ENCODE peak calls at places on chromosomes 7 and 10, in four cellular contexts. One of them, this sample, is unnamed.

GRCh38 chr7:120805636-120806388 is 52.1 kb downstream of the TSPAN12 start:
- DNase-seq in cardiac muscle cell: peak
- DNase-seq in lower leg skin: peak
- DNase-seq in fibroblast of lung: peak
- DNase-seq in this sample: no peak

GRCh38 chr7:57400531-57401155 is 49.3 kb upstream of the ZNF716 start:
- DNase-seq in cardiac muscle cell: no peak
- DNase-seq in lower leg skin: no peak
- DNase-seq in fibroblast of lung: no peak
- DNase-seq in this sample: no peak

GRCh38 chr7:114048386-114049235 is 129.8 kb upstream of the PPP1R3A start:
- DNase-seq in cardiac muscle cell: peak
- DNase-seq in lower leg skin: no peak
- DNase-seq in fibroblast of lung: peak
- DNase-seq in this sample: no peak

GRCh38 chr7:128833148-128833938 is 3.1 kb downstream of the FLNC start:
- DNase-seq in cardiac muscle cell: peak
- DNase-seq in lower leg skin: peak
- DNase-seq in fibroblast of lung: peak
- DNase-seq in this sample: no peak

GRCh38 chr10:96765406-96766240 is 45.3 kb upstream of the PIK3AP1 start:
- DNase-seq in cardiac muscle cell: peak
- DNase-seq in lower leg skin: peak
- DNase-seq in fibroblast of lung: peak
- DNase-seq in this sample: no peak

GRCh38 chr10:59736749-59737148 is 16.5 kb downstream of the MRLN start:
- DNase-seq in cardiac muscle cell: no peak
- DNase-seq in lower leg skin: no peak
- DNase-seq in fibroblast of lung: no peak
- DNase-seq in this sample: no peak

GRCh38 chr10:113475381-113475807 is 77.5 kb upstream of the HABP2 start:
- DNase-seq in cardiac muscle cell: peak
- DNase-seq in lower leg skin: no peak
- DNase-seq in fibroblast of lung: no peak
- DNase-seq in this sample: peak

GRCh38 chr10:115801457-115801856 is 471.5 kb downstream of the GFRA1 start:
- DNase-seq in cardiac muscle cell: no peak
- DNase-seq in lower leg skin: no peak
- DNase-seq in fibroblast of lung: no peak
- DNase-seq in this sample: no peak

GRCh38 chr7:5445991-5446594 is 22.5 kb upstream of the TNRC18 start:
- DNase-seq in cardiac muscle cell: no peak
- DNase-seq in lower leg skin: no peak
- DNase-seq in fibroblast of lung: no peak
- DNase-seq in this sample: no peak

GRCh38 chr10:33330543-33331019 is 3.9 kb downstream of the NRP1 start:
- DNase-seq in cardiac muscle cell: peak
- DNase-seq in lower leg skin: peak
- DNase-seq in fibroblast of lung: peak
- DNase-seq in this sample: peak

GRCh38 chr10:129761166-129761565 is 202.9 kb downstream of the EBF3 start:
- DNase-seq in cardiac muscle cell: no peak
- DNase-seq in lower leg skin: no peak
- DNase-seq in fibroblast of lung: no peak
- DNase-seq in this sample: no peak

GRCh38 chr7:16743207-16743606 is 10.3 kb upstream of the TSPAN13 start:
- DNase-seq in cardiac muscle cell: peak
- DNase-seq in lower leg skin: no peak
- DNase-seq in fibroblast of lung: peak
- DNase-seq in this sample: no peak

GRCh38 chr7:16740996-16741395 is 12.6 kb upstream of the TSPAN13 start:
- DNase-seq in cardiac muscle cell: no peak
- DNase-seq in lower leg skin: no peak
- DNase-seq in fibroblast of lung: no peak
- DNase-seq in this sample: no peak

GRCh38 chr7:16741676-16742075 is 11.9 kb upstream of the TSPAN13 start:
- DNase-seq in cardiac muscle cell: no peak
- DNase-seq in lower leg skin: no peak
- DNase-seq in fibroblast of lung: no peak
- DNase-seq in this sample: no peak

GRCh38 chr7:16740623-16740953 is 13.0 kb upstream of the TSPAN13 start:
- DNase-seq in cardiac muscle cell: no peak
- DNase-seq in lower leg skin: no peak
- DNase-seq in fibroblast of lung: no peak
- DNase-seq in this sample: no peak

DNA sequence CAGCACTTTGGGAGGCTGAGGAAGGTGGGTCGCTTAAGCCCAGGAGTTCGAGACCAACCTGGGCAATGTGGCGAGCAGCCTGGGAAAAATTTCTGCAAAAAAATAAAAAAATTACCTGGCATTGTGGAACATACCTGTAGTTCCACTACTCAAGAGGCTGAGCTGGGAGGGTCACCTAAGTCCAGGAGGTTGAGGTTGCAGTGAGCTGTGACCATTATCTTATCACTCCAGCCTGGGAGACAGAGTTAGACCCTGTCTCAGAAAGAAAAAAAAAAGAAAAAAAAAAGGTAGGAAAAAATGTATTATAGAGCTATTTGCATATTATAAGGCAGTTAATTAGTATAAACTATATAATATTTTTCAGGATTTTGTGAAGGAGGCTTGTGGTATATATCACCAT is 11.0 kb upstream of the TSPAN13 start:
- DNase-seq in cardiac muscle cell: no peak
- DNase-seq in lower leg skin: no peak
- DNase-seq in fibroblast of lung: no peak
- DNase-seq in this sample: no peak
- TF ChIP-seq CTCF in cardiac muscle cell: no peak
- TF ChIP-seq CTCF in lower leg skin: no peak
- TF ChIP-seq CTCF in fibroblast of lung: no peak
- TF ChIP-seq CTCF in this sample: no peak

DNA sequence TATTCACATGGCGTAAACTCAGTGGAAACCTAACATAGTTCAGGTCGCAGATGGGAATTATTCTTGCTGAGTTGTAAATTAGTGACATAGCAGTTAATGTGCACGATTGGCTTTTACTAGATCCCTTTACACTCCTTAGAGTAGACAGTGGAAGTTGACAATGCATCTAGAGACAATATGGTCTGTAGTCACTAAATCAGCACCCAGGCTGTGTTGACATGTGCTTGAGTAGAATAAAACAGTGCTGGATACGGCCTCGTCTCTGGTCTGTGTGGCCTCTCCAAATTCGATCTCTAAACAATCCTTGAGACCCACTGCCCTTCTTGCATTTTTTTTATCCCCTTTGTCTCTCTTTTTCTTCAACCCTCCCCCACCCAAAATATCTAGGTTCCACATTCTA is 615.7 kb downstream of the SORCS1 start:
- DNase-seq in cardiac muscle cell: no peak
- DNase-seq in lower leg skin: no peak
- DNase-seq in fibroblast of lung: no peak
- DNase-seq in this sample: no peak
- H3K4me3 ChIP-seq in cardiac muscle cell: no peak
- H3K4me3 ChIP-seq in lower leg skin: no peak
- H3K4me3 ChIP-seq in fibroblast of lung: no peak
- H3K4me3 ChIP-seq in this sample: no peak

DNA sequence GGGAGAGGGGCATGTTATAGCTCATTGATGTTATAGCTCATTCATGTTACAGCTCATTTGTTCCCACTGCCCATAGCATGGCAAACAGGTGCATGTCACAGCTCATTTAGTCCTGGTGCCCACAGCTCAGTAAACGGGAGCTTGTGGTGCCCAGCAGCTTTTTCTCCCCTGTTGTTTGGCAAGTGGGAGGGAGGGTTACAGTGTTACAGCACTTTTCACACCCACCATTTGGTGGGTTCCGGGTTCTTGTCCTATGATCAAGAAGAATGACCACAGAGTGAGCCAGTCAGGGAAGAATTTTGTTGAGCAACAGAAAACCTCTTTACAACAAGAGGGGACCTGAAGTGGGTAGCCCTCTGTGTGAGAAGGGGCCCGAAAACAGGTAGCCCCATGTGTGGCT is 162.8 kb upstream of the CSTF2T start:
- DNase-seq in cardiac muscle cell: no peak
- DNase-seq in lower leg skin: no peak
- DNase-seq in fibroblast of lung: no peak
- DNase-seq in this sample: no peak
- TF ChIP-seq CTCF in cardiac muscle cell: no peak
- TF ChIP-seq CTCF in lower leg skin: no peak
- TF ChIP-seq CTCF in fibroblast of lung: no peak
- TF ChIP-seq CTCF in this sample: no peak

DNA sequence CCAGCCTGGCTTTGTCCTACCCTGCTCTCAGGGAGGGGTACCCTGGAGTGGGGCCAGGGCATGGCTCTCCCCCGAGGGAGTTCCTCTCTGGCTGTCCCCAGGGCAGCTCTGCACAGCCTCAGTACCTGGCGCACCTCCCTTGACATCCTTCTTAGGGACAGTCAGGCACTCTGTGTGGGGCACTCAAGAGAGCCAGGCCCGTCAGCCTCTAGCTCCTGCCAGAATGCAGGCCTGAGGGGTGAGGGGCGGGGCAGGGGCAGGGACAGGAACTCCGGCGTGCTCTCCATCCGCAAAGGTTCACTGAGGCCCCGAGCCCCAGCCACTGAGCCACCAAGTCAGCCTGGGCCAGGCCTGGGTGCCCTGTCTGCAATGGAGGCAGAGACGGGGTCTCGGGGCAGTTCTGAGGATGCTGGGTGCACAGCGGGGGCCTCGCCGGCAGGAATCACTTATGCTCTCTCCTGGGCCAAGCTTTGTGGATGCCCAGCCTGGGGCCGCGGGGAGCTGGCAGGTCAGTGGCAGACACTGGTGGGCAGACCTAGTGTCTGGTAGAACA is 10.1 kb downstream of the LIMK1 start:
- DNase-seq in cardiac muscle cell: no peak
- DNase-seq in lower leg skin: no peak
- DNase-seq in fibroblast of lung: no peak
- DNase-seq in this sample: no peak
- H3K4me3 ChIP-seq in cardiac muscle cell: no peak
- H3K4me3 ChIP-seq in lower leg skin: no peak
- H3K4me3 ChIP-seq in fibroblast of lung: no peak
- H3K4me3 ChIP-seq in this sample: no peak

GRCh38 chr10:84205853-84206513 is 11.6 kb downstream of the CDHR1 start:
- DNase-seq in cardiac muscle cell: no peak
- DNase-seq in lower leg skin: no peak
- DNase-seq in fibroblast of lung: no peak
- DNase-seq in this sample: no peak
- TF ChIP-seq CTCF in cardiac muscle cell: no peak
- TF ChIP-seq CTCF in lower leg skin: no peak
- TF ChIP-seq CTCF in fibroblast of lung: no peak
- TF ChIP-seq CTCF in this sample: no peak

This sample was measured in AG09309.